ENCODE peak calls at places on chromosomes 11 and 22, in seven cellular contexts. A, W, L, Q, T, G and P are unnamed samples.

GRCh38 chr22:34036936-34037335 is 116.7 kb upstream of the LARGE1 start:
- DNase-seq in A (no peak), W (no peak), L (no peak), Q (no peak), T (no peak), G (no peak), P (no peak)

GRCh38 chr11:109784536-109784935 is 308.7 kb upstream of the ZC3H12C start:
- DNase-seq in A (no peak), W (no peak), L (no peak), Q (no peak), T (no peak), G (no peak), P (no peak)

GRCh38 chr11:100851129-100851528 is 164.0 kb downstream of the ARHGAP42 start:
- DNase-seq in A (no peak), W (no peak), L (no peak), Q (no peak), T (no peak), G (no peak), P (peak)

GRCh38 chr22:35348703-35349102 is 32.2 kb upstream of the HMOX1 start:
- DNase-seq in A (no peak), W (no peak), L (peak), Q (no peak), T (no peak), G (no peak), P (no peak)

GRCh38 chr11:65448418-65449196 is 26.0 kb downstream of the NEAT1 start:
- DNase-seq in A (no peak), W (no peak), L (peak), Q (peak), T (peak), G (peak), P (no peak)

GRCh38 chr11:100687032-100687629 is at the start of gene ARHGAP42:
- DNase-seq in A (no peak), W (no peak), L (peak), Q (peak), T (peak), G (peak), P (no peak)

GRCh38 chr22:23163665-23164064 is 16.6 kb upstream of the BCR start:
- DNase-seq in A (peak), W (peak), L (no peak), Q (no peak), T (no peak), G (peak), P (no peak)

GRCh38 chr11:7514099-7514725 is 413 bp downstream of the PPFIBP2 start:
- DNase-seq in A (no peak), W (no peak), L (peak), Q (no peak), T (no peak), G (peak), P (no peak)

GRCh38 chr11:117842131-117842941 is 17.8 kb upstream of the FXYD2 start:
- DNase-seq in A (peak), W (no peak), L (no peak), Q (no peak), T (peak), G (no peak), P (no peak)

GRCh38 chr11:133961890-133962289 is 5.1 kb upstream of the IGSF9B start:
- DNase-seq in A (no peak), W (no peak), L (no peak), Q (no peak), T (no peak), G (no peak), P (no peak)

GRCh38 chr11:102390667-102391449 is 43.8 kb downstream of the BIRC2 start:
- DNase-seq in A (peak), W (peak), L (no peak), Q (peak), T (peak), G (peak), P (no peak)

GRCh38 chr22:42895541-42895981 is 38.5 kb upstream of the ARFGAP3 start:
- DNase-seq in A (no peak), W (no peak), L (no peak), Q (no peak), T (no peak), G (no peak), P (no peak)
- H3K4me3 ChIP-seq in A (no peak), W (no peak), L (no peak), Q (no peak), T (no peak), G (no peak), P (no peak)

GRCh38 chr11:70521475-70522260 is 123.3 kb downstream of the CTTN start:
- DNase-seq in A (peak), W (no peak), L (no peak), Q (no peak), T (no peak), G (no peak), P (peak)
- TF ChIP-seq CTCF in A (no peak), W (no peak), L (no peak), Q (no peak), T (no peak), G (no peak), P (no peak)

GRCh38 chr11:67261635-67261941 is 4.7 kb upstream of the GRK2 start:
- DNase-seq in A (no peak), W (no peak), L (no peak), Q (no peak), T (no peak), G (no peak), P (no peak)

GRCh38 chr11:67264260-67264659 is 2.0 kb upstream of the GRK2 start:
- DNase-seq in A (no peak), W (no peak), L (no peak), Q (no peak), T (no peak), G (no peak), P (no peak)

GRCh38 chr11:67260406-67260805 is 5.9 kb upstream of the GRK2 start:
- DNase-seq in A (no peak), W (no peak), L (no peak), Q (no peak), T (no peak), G (no peak), P (no peak)

GRCh38 chr11:67262731-67263675 is 3.3 kb upstream of the GRK2 start:
- DNase-seq in A (peak), W (no peak), L (peak), Q (peak), T (peak), G (peak), P (peak)

DNA sequence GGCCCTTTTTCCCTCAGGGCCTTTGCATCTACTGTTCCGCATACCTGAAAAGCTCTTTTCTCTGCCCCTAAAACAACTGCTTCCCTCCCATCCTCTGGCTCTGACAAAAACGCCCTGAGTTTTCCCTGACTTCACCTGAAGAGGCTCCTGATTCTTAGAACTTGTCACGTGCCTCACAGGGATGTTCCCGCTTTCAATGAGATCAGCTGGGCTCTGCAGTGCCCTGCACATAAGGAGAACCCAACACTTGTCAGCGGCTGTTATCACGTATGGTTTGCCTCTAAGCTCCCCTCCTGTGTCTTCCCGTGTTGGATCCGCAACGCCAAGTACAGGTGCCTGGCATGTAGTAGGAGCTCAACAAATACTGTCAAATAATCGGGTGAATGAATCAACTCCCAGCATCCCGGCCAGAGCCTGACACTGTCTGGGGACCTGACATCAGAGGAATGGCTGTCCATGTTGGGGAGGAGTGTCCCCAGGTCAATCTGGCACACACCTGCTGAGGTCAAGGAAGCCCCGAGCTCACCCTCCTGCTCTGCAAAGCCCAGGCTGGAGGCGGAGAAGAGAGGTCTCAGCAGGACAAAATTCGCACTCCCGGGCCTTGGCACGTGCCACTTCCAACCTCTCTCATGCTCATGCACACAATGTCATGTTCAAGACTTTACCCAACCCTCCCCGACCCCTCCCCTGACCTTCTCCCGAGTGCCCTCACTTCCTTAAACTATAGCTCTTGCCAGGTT is 4.2 kb upstream of the GRK2 start:
- DNase-seq in A (no peak), W (no peak), L (peak), Q (no peak), T (no peak), G (peak), P (no peak)
- H3K4me3 ChIP-seq in A (peak), W (no peak), L (no peak), Q (no peak), T (peak), G (no peak), P (no peak)

GRCh38 chr22:32644252-32645100 is 157.0 kb upstream of the TIMP3 start:
- DNase-seq in A (no peak), W (no peak), L (no peak), Q (peak), T (peak), G (peak), P (no peak)

GRCh38 chr22:32646476-32646875 is 155.0 kb upstream of the TIMP3 start:
- DNase-seq in A (no peak), W (no peak), L (no peak), Q (no peak), T (no peak), G (no peak), P (no peak)

GRCh38 chr22:32637951-32638350 is 163.3 kb downstream of the FBXO7 start:
- DNase-seq in A (no peak), W (no peak), L (no peak), Q (no peak), T (no peak), G (no peak), P (no peak)

GRCh38 chr22:32648486-32648885 is 153.0 kb upstream of the TIMP3 start:
- DNase-seq in A (no peak), W (no peak), L (no peak), Q (no peak), T (no peak), G (no peak), P (no peak)

DNA sequence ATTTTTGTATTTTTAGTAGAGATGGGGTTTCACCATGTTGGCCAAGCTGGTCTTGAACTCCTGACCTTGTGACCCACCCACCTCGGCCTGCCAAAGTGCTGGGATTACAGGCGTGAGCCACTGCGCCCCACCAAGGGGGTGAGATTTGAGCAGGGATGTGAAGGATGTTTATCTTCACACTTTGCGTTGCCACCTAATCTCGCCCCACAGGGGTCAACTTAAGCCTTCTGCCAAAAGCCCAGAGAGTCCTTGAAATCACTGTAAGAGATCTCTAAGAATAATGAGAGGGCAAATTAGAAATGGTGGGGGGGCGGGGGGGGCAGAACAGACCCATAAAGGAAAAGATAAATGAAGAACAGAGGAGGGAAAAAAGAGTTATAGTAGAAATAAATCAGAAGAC is 158.3 kb upstream of the TIMP3 start:
- DNase-seq in A (no peak), W (no peak), L (no peak), Q (no peak), T (no peak), G (no peak), P (no peak)
- TF ChIP-seq CTCF in A (no peak), W (no peak), L (no peak), Q (no peak), T (no peak), G (no peak), P (no peak)

GRCh38 chr22:49574861-49575702 is 252.6 kb downstream of the BRD1 start:
- DNase-seq in A (no peak), W (peak), L (no peak), Q (no peak), T (peak), G (peak), P (no peak)
- H3K4me3 ChIP-seq in A (no peak), W (peak), L (no peak), Q (no peak), T (no peak), G (no peak), P (no peak)

GRCh38 chr11:80107415-80107814 is 666.6 kb upstream of the TENM4 start:
- DNase-seq in A (no peak), W (no peak), L (no peak), Q (no peak), T (no peak), G (no peak), P (no peak)
- TF ChIP-seq CTCF in A (no peak), W (no peak), L (no peak), Q (no peak), T (no peak), G (no peak), P (no peak)

GRCh38 chr11:69563946-69564780 is 76.8 kb upstream of the CCND1 start:
- DNase-seq in A (no peak), W (no peak), L (no peak), Q (no peak), T (no peak), G (no peak), P (no peak)
- H3K4me3 ChIP-seq in A (no peak), W (no peak), L (no peak), Q (no peak), T (no peak), G (no peak), P (no peak)

GRCh38 chr11:76380161-76380976 is 563 bp downstream of the THAP12 start:
- DNase-seq in A (no peak), W (no peak), L (peak), Q (peak), T (no peak), G (peak), P (no peak)

GRCh38 chr11:76379811-76380160 is 1.1 kb downstream of the THAP12 start:
- DNase-seq in A (no peak), W (no peak), L (no peak), Q (no peak), T (no peak), G (no peak), P (no peak)

GRCh38 chr11:76376746-76377558 is 4.0 kb downstream of the THAP12 start:
- DNase-seq in A (no peak), W (no peak), L (no peak), Q (no peak), T (no peak), G (no peak), P (no peak)

GRCh38 chr11:76382209-76382608 is 1.1 kb downstream of the GVQW3 start:
- DNase-seq in A (no peak), W (no peak), L (no peak), Q (no peak), T (no peak), G (no peak), P (no peak)

DNA sequence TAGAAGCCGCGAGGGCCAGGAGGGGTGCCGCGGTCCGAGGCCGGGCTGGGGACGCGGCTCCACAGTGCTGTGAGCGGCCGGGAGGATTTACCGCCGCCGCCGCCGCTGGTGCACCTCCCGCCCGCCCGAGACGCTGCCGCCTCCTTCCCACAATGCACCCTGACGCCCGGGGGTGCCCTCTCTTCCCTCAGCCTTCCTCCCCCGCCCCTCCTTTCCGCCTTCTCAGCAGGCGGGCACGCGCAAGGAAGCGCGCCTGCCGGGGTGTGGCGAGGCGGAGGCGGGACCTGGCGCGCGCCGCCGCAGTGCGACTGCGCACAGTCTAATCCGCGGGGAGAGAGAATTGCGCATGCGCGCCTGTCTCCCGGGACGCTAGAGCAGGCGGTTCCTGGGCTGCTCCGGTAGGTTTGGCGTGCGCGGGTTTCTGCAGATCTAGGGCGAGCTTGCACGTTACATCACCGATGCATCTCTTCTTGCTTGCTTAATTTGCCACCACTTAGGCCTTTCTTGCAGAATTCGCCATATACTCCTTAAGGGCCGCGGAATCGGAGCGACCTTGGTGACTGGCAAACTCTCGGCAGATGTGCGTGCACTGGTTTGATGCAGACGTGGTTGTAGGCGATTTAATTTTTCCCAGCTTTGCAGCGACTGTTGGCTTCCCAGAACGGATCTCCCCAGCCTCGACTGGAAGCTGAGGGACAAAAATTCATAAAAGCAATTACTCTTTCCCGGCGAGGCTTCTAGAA is at the start of the genes GVQW3 and THAP12:
- DNase-seq in A (peak), W (peak), L (peak), Q (peak), T (peak), G (peak), P (peak)
- TF ChIP-seq CTCF in A (peak), W (peak), L (no peak), Q (peak), T (no peak), G (no peak), P (no peak)

DNA sequence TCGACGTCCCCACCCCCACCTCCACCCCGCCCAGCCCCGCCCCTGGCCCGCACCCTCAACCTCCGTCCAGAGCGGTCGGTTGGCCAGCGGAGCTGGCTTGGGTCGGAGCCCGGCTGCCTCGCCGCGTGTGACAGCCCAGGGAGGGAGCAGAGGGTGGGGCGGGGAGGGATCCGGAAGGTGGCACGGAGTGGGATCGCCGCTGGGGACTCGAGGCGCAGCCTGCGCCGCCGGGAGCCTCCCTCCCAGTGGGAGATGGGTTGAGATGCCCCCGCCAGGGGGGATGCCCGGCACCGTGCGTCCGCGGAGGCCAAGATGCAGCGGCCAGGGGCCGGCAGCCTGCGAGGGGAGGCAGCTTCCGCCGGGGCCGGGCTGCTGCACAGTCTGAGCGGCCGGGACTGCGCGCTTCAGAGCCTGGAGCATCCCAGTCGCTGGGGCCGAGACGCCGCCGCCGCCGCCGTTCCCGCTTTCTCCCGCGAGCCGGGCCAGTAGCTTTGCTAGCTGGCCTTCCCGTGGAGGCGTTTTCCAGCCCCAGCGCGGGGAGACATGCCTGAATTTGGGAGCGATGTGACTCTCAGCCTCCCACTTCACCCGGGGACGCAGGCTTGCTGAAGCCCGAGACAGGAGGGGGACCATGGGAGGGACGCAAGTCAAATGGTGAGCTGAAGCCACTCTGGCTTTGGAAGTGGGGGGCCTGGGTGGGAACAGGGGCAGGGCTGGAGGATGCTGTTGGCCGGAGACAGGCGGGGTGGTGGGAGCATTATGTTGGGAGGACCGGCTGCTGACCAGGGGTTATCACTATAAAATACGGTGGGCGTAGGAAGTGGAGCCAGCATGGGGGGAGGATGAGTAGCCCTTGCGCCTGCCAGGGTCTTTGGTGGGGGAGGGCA is 40.2 kb downstream of the DIXDC1 start:
- DNase-seq in A (peak), W (no peak), L (peak), Q (peak), T (peak), G (peak), P (no peak)
- H3K4me3 ChIP-seq in A (peak), W (peak), L (no peak), Q (peak), T (peak), G (peak), P (peak)